ENCODE peak calls at places on chromosomes 16 and 17, in four cellular contexts. N is heart left ventricle, A is esophagus squamous epithelium, B is mucosa of descending colon. O is an unnamed sample.

GRCh38 chr16:14650629-14651028 is 17.9 kb downstream of the BFAR start:
- DNase-seq in N (no peak), A (no peak), B (no peak), O (no peak)

GRCh38 chr16:75011634-75012307 is 12.9 kb downstream of the ZNRF1 start:
- DNase-seq in N (peak; percentile 32), A (no peak), B (no peak), O (no peak)

GRCh38 chr16:11629071-11630030 is 38.9 kb upstream of the SNN start:
- DNase-seq in N (peak; percentile 55), A (no peak), B (no peak), O (no peak)

GRCh38 chr16:27430923-27431484 is 29.0 kb downstream of the IL21R start:
- DNase-seq in N (peak; percentile 8), A (no peak), B (no peak), O (no peak)

GRCh38 chr16:30761427-30761927 is 385 bp downstream of the CFAP119 start:
- DNase-seq in N (no peak), A (no peak), B (no peak), O (peak; percentile 65)

GRCh38 chr17:59311051-59311468 is 20.4 kb upstream of the YPEL2 start:
- DNase-seq in N (peak; percentile 30), A (no peak), B (no peak), O (no peak)

GRCh38 chr16:26070595-26071170 is 378.9 kb downstream of the HS3ST4 start:
- DNase-seq in N (no peak), A (no peak), B (no peak), O (no peak)

GRCh38 chr17:30551666-30552339 is 74.6 kb downstream of the GOSR1 start:
- DNase-seq in N (no peak), A (no peak), B (no peak), O (no peak)

GRCh38 chr16:58041628-58041955 is 16.0 kb downstream of the MMP15 start:
- DNase-seq in N (no peak), A (no peak), B (no peak), O (no peak)

GRCh38 chr17:42743595-42744282 is 1.1 kb downstream of the EZH1 start:
- DNase-seq in N (no peak), A (no peak), B (no peak), O (no peak)

GRCh38 chr17:50273654-50274040 is 619 bp upstream of the TMEM92 start:
- DNase-seq in N (no peak), A (no peak), B (no peak), O (no peak)

GRCh38 chr17:1648582-1649115 is 1.0 kb downstream of the RILP start:
- DNase-seq in N (peak; percentile 95), A (no peak), B (peak; percentile 97), O (peak; percentile 98)

GRCh38 chr17:82094931-82095776 is 2.9 kb downstream of the FASN start:
- DNase-seq in N (no peak), A (no peak), B (peak; percentile 31), O (peak; percentile 52)

GRCh38 chr17:6056104-6056503 is 14.1 kb upstream of the WSCD1 start:
- DNase-seq in N (no peak), A (no peak), B (no peak), O (no peak)

GRCh38 chr17:9370464-9370863 is 205.2 kb downstream of the STX8 start:
- DNase-seq in N (no peak), A (no peak), B (no peak), O (no peak)
- H3K4me3 ChIP-seq in N (no peak overlapping the region), A (no peak overlapping the region), B (no peak overlapping the region), O (no peak overlapping the region)

DNA sequence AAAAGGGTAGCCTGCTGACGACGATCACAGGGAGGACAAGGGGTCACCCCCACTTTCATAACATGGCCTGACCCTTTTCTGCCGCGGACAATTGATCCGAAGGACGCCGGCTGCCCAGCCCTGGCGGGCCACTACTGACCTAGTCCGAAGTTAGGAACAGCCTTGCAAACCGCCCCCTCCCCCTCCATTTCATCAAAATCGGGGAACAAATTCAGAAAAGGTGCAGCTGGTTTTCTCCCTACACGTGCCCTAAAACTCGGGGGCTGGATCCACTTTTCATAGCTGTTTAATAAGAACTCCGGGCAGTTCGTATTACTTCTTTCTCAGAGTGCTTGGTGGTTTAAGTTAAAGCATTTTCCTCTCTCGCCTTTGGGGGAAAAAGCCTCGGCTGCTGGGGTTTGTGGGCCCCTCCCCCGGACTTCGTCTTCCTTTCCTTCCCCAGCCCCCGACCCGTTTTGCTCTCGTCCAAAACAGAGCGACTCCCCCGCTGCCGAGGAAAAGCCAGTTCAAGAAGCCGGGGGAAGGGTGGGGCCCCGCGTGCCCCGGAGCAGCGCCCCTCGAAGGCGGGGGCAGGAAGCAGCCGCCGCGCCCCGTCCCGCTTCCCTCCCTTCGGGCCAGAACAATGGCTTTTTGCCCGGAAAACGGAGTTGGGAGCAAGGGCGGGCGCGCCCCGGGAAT is 643 bp upstream of the CBX2 start:
- DNase-seq in N (peak; percentile 82), A (no peak), B (peak; percentile 66), O (peak; percentile 72)
- TF ChIP-seq CTCF in N (no peak), A (no peak), B (no peak), O (no peak)

GRCh38 chr17:33750943-33751701 is 458.0 kb upstream of the ASIC2 start:
- DNase-seq in N (peak; percentile 41), A (no peak), B (peak; percentile 45), O (peak; percentile 26)
- H3K4me3 ChIP-seq in N (peak overlapping the region; percentile 47), A (no peak overlapping the region), B (no peak overlapping the region), O (no peak overlapping the region)

GRCh38 chr17:78040561-78041400 is 82.3 kb downstream of the TNRC6C start:
- DNase-seq in N (peak; percentile 50), A (no peak), B (peak; percentile 57), O (peak; percentile 68)
- TF ChIP-seq CTCF in N (no peak), A (no peak), B (no peak), O (no peak)

GRCh38 chr17:40316571-40317344 is 7.8 kb downstream of the RARA start:
- DNase-seq in N (peak; percentile 86), A (no peak), B (peak; percentile 79), O (peak; percentile 75)
- H3K4me3 ChIP-seq in N (peak overlapping the region; percentile 100), A (peak overlapping the region; percentile 89), B (no peak overlapping the region), O (peak overlapping the region; percentile 95)

DNA sequence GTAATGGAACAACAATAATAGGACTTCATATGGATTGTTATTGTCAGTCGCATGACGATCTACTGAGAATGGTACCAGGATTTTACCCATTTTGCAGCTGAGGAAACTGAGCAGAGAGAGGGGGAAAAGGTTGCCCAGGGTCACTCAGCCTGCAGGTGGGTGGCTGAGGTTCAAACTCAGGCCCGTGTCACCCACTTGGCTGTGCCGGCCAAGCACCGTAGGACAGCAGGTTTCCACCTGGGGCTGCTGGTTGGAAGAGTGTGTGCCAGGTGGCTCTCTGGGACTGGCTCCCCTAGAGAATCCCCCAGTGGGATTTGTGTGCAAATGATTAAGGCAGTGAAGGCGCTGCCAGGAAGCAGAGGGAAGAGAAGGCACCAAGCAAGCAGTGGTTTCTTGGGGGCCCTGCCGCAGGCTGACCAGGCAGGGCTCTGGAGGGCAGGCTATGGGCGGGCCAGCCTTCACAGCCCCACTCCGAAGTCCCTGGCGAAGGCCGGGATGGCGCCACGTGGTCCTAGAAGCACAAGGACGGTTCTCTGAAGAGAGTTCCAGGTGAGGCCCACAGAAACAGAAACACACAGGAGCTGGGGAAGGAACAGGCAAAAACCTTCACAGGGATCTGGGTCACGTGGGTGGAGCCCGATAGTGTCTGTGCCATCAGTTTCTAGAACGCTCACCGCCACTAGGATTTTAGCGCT is 163.5 kb downstream of the IRF8 start:
- DNase-seq in N (no peak), A (no peak), B (no peak), O (no peak)
- TF ChIP-seq CTCF in N (no peak), A (no peak), B (no peak), O (no peak)

DNA sequence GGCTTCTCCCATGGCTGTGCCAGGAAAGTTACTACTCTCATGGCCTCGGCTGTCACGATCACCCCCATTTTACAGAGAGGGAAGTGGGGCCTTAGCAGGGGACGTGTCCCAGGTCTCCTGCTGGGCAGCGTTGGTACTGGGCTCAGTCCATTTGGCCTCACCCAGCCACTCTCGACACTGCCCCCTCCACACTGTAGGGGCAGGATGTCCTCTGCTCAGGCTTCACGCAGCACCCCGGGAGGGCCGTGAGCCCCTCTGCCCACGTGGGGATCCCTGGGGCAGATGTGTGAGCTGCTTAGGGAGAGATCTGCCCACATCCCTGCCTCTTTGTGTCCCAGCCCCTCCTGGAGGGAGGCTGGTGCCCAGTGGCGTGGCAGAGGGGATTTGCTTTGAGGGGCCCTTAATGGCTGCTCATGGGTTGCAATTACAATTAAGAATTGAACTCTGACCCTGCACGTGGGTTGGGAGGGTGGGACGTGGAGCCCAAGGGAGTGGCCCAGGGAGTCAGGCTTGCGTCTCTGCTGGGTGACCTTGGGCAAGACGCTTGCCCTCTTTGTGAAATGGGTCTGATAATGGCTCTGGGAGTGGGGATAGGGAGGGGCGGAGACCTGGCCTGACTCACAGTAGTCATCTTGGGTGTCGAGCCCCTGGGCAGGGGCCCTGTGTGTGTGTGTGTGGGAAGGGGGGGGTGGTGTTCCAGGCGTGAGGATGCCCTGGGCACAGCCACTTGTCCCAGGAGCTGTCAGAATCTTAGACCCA is 2.3 kb upstream of the KCNJ12 start:
- DNase-seq in N (no peak), A (no peak), B (no peak), O (no peak)
- H3K4me3 ChIP-seq in N (no peak overlapping the region), A (no peak overlapping the region), B (no peak overlapping the region), O (no peak overlapping the region)

GRCh38 chr16:66026211-66026610 is 340.3 kb upstream of the CDH5 start:
- DNase-seq in N (no peak), A (no peak), B (no peak), O (no peak)
- TF ChIP-seq CTCF in N (no peak), A (no peak), B (no peak), O (peak; percentile 16)

GRCh38 chr17:48612854-48613691 is 2.0 kb downstream of the HOXB8 start:
- DNase-seq in N (no peak), A (no peak), B (peak; percentile 72), O (no peak)
- H3K4me3 ChIP-seq in N (peak overlapping the region; percentile 27), A (peak overlapping the region; percentile 26), B (peak overlapping the region; percentile 3), O (peak overlapping the region; percentile 77)

DNA sequence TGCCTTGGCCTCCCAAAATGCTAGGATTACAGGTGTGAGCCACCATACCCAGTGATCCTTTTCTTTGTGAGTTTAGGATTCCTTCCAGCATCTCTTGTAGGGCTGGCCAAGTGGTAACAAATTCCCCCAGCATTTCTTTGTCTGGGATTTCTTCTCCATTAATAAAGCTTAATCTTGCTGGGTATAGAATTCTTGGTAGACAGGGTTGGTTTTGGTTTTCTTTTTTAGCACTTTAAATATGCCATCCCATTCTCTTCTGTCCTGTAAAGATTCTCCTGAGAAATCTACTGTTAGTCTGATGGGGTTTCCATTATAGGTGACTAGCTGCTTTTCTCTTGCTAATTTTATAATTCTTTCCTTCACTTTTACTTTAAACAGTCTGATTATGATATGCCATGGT is 173.0 kb upstream of the TOM1L1 start:
- DNase-seq in N (no peak), A (no peak), B (no peak), O (no peak)
- TF ChIP-seq CTCF in N (no peak), A (no peak), B (no peak), O (no peak)